ENCODE peak calls at places on chromosome 3, in seven cellular contexts. B is CD4-positive, alpha-beta T cell; W is sigmoid colon; D is kidney; E is GM12878; C is cardiac muscle cell; O is endothelial cell. P is an unnamed sample.

GRCh38 chr3:16112910-16113504 is 61.5 kb upstream of the GALNT15 start:
- DNase-seq in B (no peak), W (no peak), D (no peak), E (no peak), C (peak), O (no peak), P (no peak)

GRCh38 chr3:163368168-163368567 is 1710.1 kb downstream of the SI start:
- DNase-seq in B (no peak), W (no peak), D (no peak), E (no peak), C (no peak), O (no peak), P (no peak)

GRCh38 chr3:191330309-191330712 is at the start of gene UTS2B:
- DNase-seq in B (no peak), W (no peak), D (no peak), E (no peak), C (peak), O (no peak), P (peak)

GRCh38 chr3:119559441-119559963 is at the start of gene CD80:
- DNase-seq in B (peak), W (peak), D (no peak), E (peak), C (peak), O (peak), P (peak)

GRCh38 chr3:62238003-62238402 is 135.3 kb downstream of the FEZF2 start:
- DNase-seq in B (no peak), W (no peak), D (no peak), E (peak), C (no peak), O (no peak), P (no peak)

GRCh38 chr3:126287536-126288181 is 69.5 kb downstream of the KLF15 start:
- DNase-seq in B (no peak), W (peak), D (peak), E (no peak), C (peak), O (peak), P (peak)

GRCh38 chr3:190941694-190942280 is 79.3 kb upstream of the GMNC start:
- DNase-seq in B (no peak), W (no peak), D (no peak), E (no peak), C (no peak), O (no peak), P (no peak)

GRCh38 chr3:71046791-71047190 is 536.7 kb downstream of the FOXP1 start:
- DNase-seq in B (no peak), W (no peak), D (no peak), E (no peak), C (no peak), O (no peak), P (no peak)

GRCh38 chr3:133944641-133945441 is 49.2 kb upstream of the RAB6B start:
- DNase-seq in B (no peak), W (peak), D (peak), E (no peak), C (peak), O (no peak), P (no peak)

GRCh38 chr3:149969110-149969944 is 1.4 kb downstream of the PFN2 start:
- DNase-seq in B (no peak), W (peak), D (no peak), E (no peak), C (peak), O (peak), P (peak)

GRCh38 chr3:136862953-136863352 is 945 bp downstream of the NCK1 start:
- DNase-seq in B (no peak), W (no peak), D (no peak), E (no peak), C (no peak), O (no peak), P (no peak)

GRCh38 chr3:136862611-136862951 is 573 bp downstream of the NCK1 start:
- DNase-seq in B (peak), W (peak), D (peak), E (no peak), C (peak), O (peak), P (no peak)

GRCh38 chr3:136858381-136858780 is 3.6 kb upstream of the NCK1 start:
- DNase-seq in B (no peak), W (no peak), D (no peak), E (no peak), C (no peak), O (no peak), P (no peak)

GRCh38 chr3:136860541-136860940 is 1.5 kb upstream of the NCK1 start:
- DNase-seq in B (no peak), W (no peak), D (no peak), E (no peak), C (peak), O (no peak), P (no peak)

DNA sequence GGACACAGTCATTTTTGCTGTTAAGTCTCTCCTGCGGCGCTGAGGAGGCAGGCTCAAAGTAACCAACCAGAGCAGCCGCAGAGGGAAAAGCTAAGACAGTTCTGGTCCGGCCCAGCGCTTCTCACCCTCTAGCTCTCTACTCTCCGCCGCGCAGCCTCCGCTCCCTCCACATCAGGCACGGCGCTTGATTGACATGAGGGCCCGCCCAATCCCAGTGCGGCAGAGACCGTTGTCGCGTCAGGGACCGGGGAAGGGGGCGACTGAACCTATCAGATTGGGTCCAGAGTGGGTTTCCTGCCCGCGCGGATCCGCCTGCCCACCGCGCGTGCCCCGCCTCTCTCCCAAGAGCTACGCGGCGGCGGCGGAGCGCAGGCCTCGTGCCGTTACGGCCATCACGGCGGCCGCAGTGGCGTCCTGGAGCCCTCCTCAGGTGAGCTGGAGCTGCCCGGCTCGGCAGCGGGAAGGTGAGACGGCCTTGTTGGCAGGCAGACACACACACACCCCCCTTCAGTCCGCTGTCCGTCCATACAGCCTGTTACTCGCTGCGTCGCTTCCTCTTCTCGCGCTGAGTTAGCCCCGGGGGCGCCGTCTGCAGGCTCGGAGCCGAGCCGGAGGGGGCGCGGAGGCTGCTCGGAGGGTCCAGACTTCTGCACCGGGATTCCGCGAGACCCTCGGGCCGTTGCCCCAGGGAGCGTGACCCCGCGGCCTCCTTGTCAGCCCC is at the start of gene NCK1:
- DNase-seq in B (peak), W (peak), D (peak), E (peak), C (peak), O (peak), P (peak)
- TF ChIP-seq CTCF in B (no peak), W (no peak), D (peak), E (no peak), C (peak), O (no peak), P (peak)

DNA sequence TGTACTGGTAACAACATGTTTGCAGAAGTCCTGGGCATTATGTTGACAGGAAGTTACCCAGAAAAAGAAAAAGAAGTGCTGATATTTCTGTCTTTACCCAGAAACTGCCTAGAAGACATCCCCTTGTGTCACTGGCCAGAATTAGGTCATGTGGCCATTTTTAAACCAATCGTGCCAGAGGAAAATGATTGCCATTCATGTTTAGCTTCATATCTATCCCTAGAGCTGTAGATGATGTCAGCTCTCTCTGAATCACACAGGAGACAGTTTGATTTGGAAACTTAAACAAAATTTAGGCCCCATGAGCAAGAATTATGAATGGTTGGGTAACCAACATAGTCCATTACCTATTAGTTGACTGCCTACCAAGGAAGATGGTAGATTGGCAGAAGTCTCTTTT is 8.9 kb upstream of the PLOD2 start:
- DNase-seq in B (no peak), W (no peak), D (no peak), E (no peak), C (no peak), O (no peak), P (no peak)
- TF ChIP-seq CTCF in B (no peak), W (no peak), D (no peak), E (no peak), C (no peak), O (no peak), P (no peak)

DNA sequence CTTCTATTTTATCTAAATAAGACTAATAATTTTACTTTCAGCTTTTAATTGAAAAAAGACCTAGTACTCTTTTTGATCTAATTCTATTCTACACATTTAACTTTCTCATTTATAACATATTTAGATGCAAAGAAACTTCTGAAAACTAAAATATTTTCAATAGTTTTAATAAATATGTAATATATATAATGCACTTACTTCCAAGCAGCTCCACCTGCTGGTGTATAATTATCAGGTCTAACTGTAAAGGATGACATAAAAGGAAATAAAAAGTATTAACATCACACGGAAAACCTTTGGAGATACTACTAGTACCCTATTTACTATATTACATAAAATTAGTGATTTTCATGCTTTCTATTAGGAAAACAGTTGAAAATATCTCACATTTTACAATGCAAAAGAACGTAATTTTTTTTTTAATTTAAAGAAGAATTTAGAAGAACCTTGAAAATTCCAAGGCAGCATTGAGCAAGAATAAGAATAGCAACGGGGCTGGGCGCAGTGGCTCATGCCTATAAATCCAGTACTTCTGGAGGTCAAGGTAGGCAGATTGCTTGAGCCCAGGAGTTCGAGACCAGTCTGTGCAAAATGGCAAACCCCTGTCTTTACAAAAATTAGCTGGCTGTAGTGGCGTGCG is 10.2 kb downstream of the PLSCR5 start:
- DNase-seq in B (no peak), W (no peak), D (no peak), E (no peak), C (peak), O (no peak), P (no peak)
- TF ChIP-seq CTCF in B (peak), W (no peak), D (peak), E (peak), C (peak), O (peak), P (peak)

GRCh38 chr3:79491029-79491634 is 276.7 kb downstream of the ROBO1 start:
- DNase-seq in B (no peak), W (no peak), D (no peak), E (no peak), C (peak), O (no peak), P (no peak)

GRCh38 chr3:79488407-79488806 is 279.4 kb downstream of the ROBO1 start:
- DNase-seq in B (no peak), W (no peak), D (no peak), E (no peak), C (no peak), O (no peak), P (no peak)

GRCh38 chr3:79490165-79491028 is 277.4 kb downstream of the ROBO1 start:
- DNase-seq in B (no peak), W (peak), D (peak), E (no peak), C (peak), O (no peak), P (no peak)
- TF ChIP-seq CTCF in B (no peak), W (no peak), D (no peak), E (no peak), C (peak), O (no peak), P (no peak)

DNA sequence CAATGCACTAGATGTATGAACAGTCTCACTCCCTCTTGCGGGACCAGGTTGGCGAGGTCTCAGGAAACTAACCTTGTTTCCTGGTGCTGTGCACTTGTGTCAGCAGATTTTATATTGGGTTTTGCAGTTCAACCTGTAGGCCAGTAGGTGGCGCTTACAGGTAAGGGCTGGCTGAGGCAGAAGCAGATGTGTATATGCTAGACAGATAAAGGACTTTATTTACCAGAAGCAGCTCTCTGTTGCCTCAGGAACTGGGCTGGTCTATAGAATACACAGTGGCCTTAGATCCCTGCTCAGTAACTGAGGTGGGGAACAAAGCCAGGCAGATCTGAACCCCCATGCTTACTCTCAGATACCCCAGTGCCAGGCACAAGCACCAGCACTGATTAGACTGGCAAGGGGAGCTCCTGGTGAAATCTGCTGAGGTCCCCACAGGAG is 296.8 kb downstream of the DOCK3 start:
- DNase-seq in B (peak), W (no peak), D (no peak), E (no peak), C (peak), O (peak), P (peak)
- TF ChIP-seq CTCF in B (peak), W (peak), D (peak), E (peak), C (peak), O (peak), P (peak)

GRCh38 chr3:103056953-103057450 is 622.2 kb downstream of the ZPLD1 start:
- DNase-seq in B (no peak), W (no peak), D (no peak), E (no peak), C (no peak), O (peak), P (no peak)
- TF ChIP-seq CTCF in B (no peak), W (no peak), D (no peak), E (no peak), C (no peak), O (no peak), P (no peak)

GRCh38 chr3:131794766-131795381 is 239.9 kb downstream of the CPNE4 start:
- DNase-seq in B (no peak), W (no peak), D (no peak), E (no peak), C (peak), O (peak), P (peak)
- TF ChIP-seq CTCF in B (peak), W (no peak), D (peak), E (peak), C (peak), O (peak), P (peak)